ENCODE peak calls at places on chromosomes 16 and 17, in eight cellular contexts. K, W, I, A, P, F, J and D are unnamed samples.

GRCh38 chr16:11742041-11742535 is 569 bp downstream of the TXNDC11 start:
- DNase-seq in F (peak; percentile 15), K (no peak), W (peak; percentile 63), A (no peak), J (peak; percentile 20), P (no peak), I (peak; percentile 73), D (peak; percentile 11)

GRCh38 chr17:22310717-22311686 is 618.7 kb downstream of the KCNJ18 start:
- DNase-seq in I (peak; percentile 7), W (no peak), F (no peak), P (no peak), J (no peak), K (no peak), A (no peak), D (no peak)

GRCh38 chr17:81665205-81666091 is 957 bp downstream of the OXLD1 start:
- DNase-seq in I (peak; percentile 61), P (no peak), K (no peak), W (peak; percentile 48), J (no peak), A (no peak), F (no peak), D (no peak)

GRCh38 chr16:64910351-64910750 is 211.5 kb downstream of the CDH11 start:
- DNase-seq in I (no peak), A (no peak), J (peak; percentile 15), W (no peak), P (peak; percentile 45), K (peak; percentile 8), F (no peak), D (no peak)

GRCh38 chr17:58315281-58315711 is 13.3 kb downstream of the TSPOAP1 start:
- DNase-seq in J (no peak), P (no peak), I (no peak), W (no peak), A (no peak), F (no peak), K (no peak), D (peak; percentile 4)

GRCh38 chr17:59131131-59131530 is 23.9 kb downstream of the SKA2 start:
- DNase-seq in F (no peak), I (no peak), A (no peak), J (no peak), P (no peak), W (no peak), K (no peak), D (no peak)

GRCh38 chr16:85166281-85166680 is 54.0 kb upstream of the CIBAR2 start:
- DNase-seq in I (no peak), F (no peak), J (no peak), W (no peak), P (no peak), A (no peak), K (no peak), D (no peak)

GRCh38 chr17:11284811-11285210 is 43.8 kb downstream of the SHISA6 start:
- DNase-seq in F (no peak), K (no peak), J (no peak), P (no peak), W (no peak), I (no peak), A (no peak), D (no peak)

GRCh38 chr17:17728550-17729251 is 47.4 kb downstream of the RAI1 start:
- DNase-seq in J (peak; percentile 64), K (no peak), I (no peak), F (no peak), P (no peak), A (no peak), W (no peak), D (no peak)

GRCh38 chr16:54522596-54522995 is 236.0 kb upstream of the IRX3 start:
- DNase-seq in F (no peak), W (no peak), J (no peak), P (no peak), A (no peak), K (no peak), I (no peak), D (no peak)

GRCh38 chr16:4767872-4768548 is 1.0 kb upstream of the ZNF500 start:
- DNase-seq in W (no peak), J (no peak), A (peak; percentile 3), F (no peak), K (no peak), P (no peak), I (no peak), D (no peak)

GRCh38 chr17:43324205-43324893 is 74.4 kb upstream of the ARL4D start:
- DNase-seq in J (no peak), I (no peak), W (no peak), A (no peak), P (no peak), K (no peak), F (no peak), D (no peak)

GRCh38 chr17:6775871-6776405 is at the start of gene FBXO39:
- DNase-seq in I (peak; percentile 9), A (no peak), P (no peak), W (no peak), K (no peak), F (no peak), J (no peak), D (no peak)

GRCh38 chr16:71883849-71884638 is at the start of gene ZNF821:
- DNase-seq in K (peak; percentile 35), J (peak; percentile 57), P (no peak), F (peak; percentile 61), W (peak; percentile 85), I (peak; percentile 88), A (peak; percentile 65), D (peak; percentile 93)

GRCh38 chr16:27217256-27217655 is 13.9 kb downstream of the KDM8 start:
- DNase-seq in W (no peak), A (no peak), P (no peak), K (no peak), I (no peak), J (no peak), F (no peak), D (no peak)